ENCODE peak calls at places on chromosomes 4 and X, in six cellular contexts. W is left ventricle myocardium inferior; U is small intestine; Q is CD4-positive, alpha-beta memory T cell; N is ascending aorta; L is right lobe of liver. K is an unnamed sample.

GRCh38 chrX:155132110-155132509 is 60.8 kb downstream of the BRCC3 start:
- DNase-seq in N (no peak), Q (no peak), U (no peak), W (no peak), L (no peak), K (no peak)

GRCh38 chrX:2584216-2584615 is 83.4 kb upstream of the DHRSX start:
- DNase-seq in W (no peak), U (no peak), Q (no peak), L (no peak), N (no peak), K (no peak)

GRCh38 chr4:82462415-82462831 is 32.0 kb downstream of the ENOPH1 start:
- DNase-seq in Q (peak; percentile 77), W (peak; percentile 84), L (peak; percentile 75), N (peak; percentile 96), U (peak; percentile 82), K (peak; percentile 79)

GRCh38 chr4:156889616-156890594 is 81.7 kb downstream of the PDGFC start:
- DNase-seq in Q (no peak), L (peak; percentile 54), N (peak; percentile 65), W (peak; percentile 37), U (no peak), K (no peak)

GRCh38 chr4:183139058-183139740 is 40.1 kb downstream of the WWC2 start:
- DNase-seq in U (no peak), L (no peak), W (no peak), Q (no peak), N (no peak), K (no peak)

GRCh38 chrX:155880586-155881157 is 473 bp upstream of the VAMP7 start:
- DNase-seq in L (no peak), Q (no peak), N (no peak), W (no peak), U (peak; percentile 3), K (no peak)

GRCh38 chr4:71231753-71232420 is 106.9 kb upstream of the SLC4A4 start:
- DNase-seq in N (no peak), U (no peak), Q (no peak), L (no peak), W (no peak), K (no peak)

GRCh38 chr4:30725562-30725961 is 5.4 kb downstream of the PCDH7 start:
- DNase-seq in N (no peak), U (no peak), Q (no peak), W (no peak), L (no peak), K (no peak)

GRCh38 chrX:10676239-10676971 is 56.0 kb upstream of the MID1 start:
- DNase-seq in Q (no peak), U (no peak), N (no peak), W (no peak), L (no peak), K (no peak)

GRCh38 chr4:94446386-94446785 is 5.4 kb upstream of the PDLIM5 start:
- DNase-seq in U (no peak), L (no peak), N (peak; percentile 80), W (no peak), Q (no peak), K (no peak)

GRCh38 chr4:24921491-24921890 is 8.6 kb upstream of the CCDC149 start:
- DNase-seq in N (no peak), U (no peak), L (no peak), W (no peak), Q (no peak), K (no peak)

GRCh38 chr4:148444296-148445070 is 2.3 kb upstream of the NR3C2 start:
- DNase-seq in N (peak; percentile 70), L (peak; percentile 60), W (peak; percentile 27), U (peak; percentile 40), Q (peak; percentile 55), K (no peak)

GRCh38 chr4:55312491-55313101 is 33.4 kb upstream of the SRD5A3 start:
- DNase-seq in N (peak; percentile 63), U (peak; percentile 46), W (no peak), Q (peak; percentile 28), L (no peak), K (no peak)

GRCh38 chrX:122582280-122582679 is 601.8 kb upstream of the GRIA3 start:
- DNase-seq in Q (no peak), L (no peak), U (no peak), N (no peak), W (no peak), K (no peak)

GRCh38 chr4:133493776-133494175 is 344.7 kb downstream of the PCDH10 start:
- DNase-seq in L (no peak), U (no peak), N (no peak), Q (no peak), W (no peak), K (no peak)

GRCh38 chrX:107669276-107669675 is 41.0 kb downstream of the PRPS1 start:
- DNase-seq in N (no peak), U (peak; percentile 25), W (no peak), L (no peak), Q (no peak), K (no peak)

GRCh38 chr4:169133932-169134331 is 123.9 kb upstream of the CBR4 start:
- DNase-seq in L (peak; percentile 56), Q (no peak), W (no peak), U (no peak), N (peak; percentile 68), K (no peak)

GRCh38 chr4:17469931-17470674 is 41.8 kb downstream of the QDPR start:
- DNase-seq in Q (no peak), L (no peak), U (no peak), W (no peak), N (no peak), K (no peak)

GRCh38 chr4:124943145-124943889 is 230.8 kb upstream of the ANKRD50 start:
- DNase-seq in N (no peak), L (no peak), Q (no peak), U (no peak), W (no peak), K (no peak)

GRCh38 chr4:124945422-124945821 is 232.9 kb upstream of the ANKRD50 start:
- DNase-seq in N (no peak), W (no peak), L (no peak), U (no peak), Q (no peak), K (no peak)

GRCh38 chr4:124941267-124941666 is 228.7 kb upstream of the ANKRD50 start:
- DNase-seq in U (no peak), N (no peak), W (no peak), L (no peak), Q (no peak), K (no peak)

GRCh38 chr4:124946696-124947095 is 234.2 kb upstream of the ANKRD50 start:
- DNase-seq in W (no peak), Q (no peak), L (no peak), U (no peak), N (no peak), K (no peak)

GRCh38 chr4:124943938-124944337 is 231.4 kb upstream of the ANKRD50 start:
- DNase-seq in L (no peak), Q (no peak), U (no peak), N (no peak), W (no peak), K (no peak)
- H3K27ac ChIP-seq in L (no peak overlapping the region), Q (no peak overlapping the region), U (no peak overlapping the region), N (no peak overlapping the region), W (no peak overlapping the region), K (no peak overlapping the region)

GRCh38 chrX:47446431-47446830 is 36.6 kb downstream of the ZNF41 start:
- DNase-seq in N (no peak), Q (no peak), L (no peak), U (no peak), W (no peak), K (no peak)

GRCh38 chrX:47452112-47452511 is 30.9 kb downstream of the ZNF41 start:
- DNase-seq in W (no peak), U (no peak), L (no peak), Q (no peak), N (no peak), K (no peak)

GRCh38 chrX:47447607-47448006 is 35.4 kb downstream of the ZNF41 start:
- DNase-seq in W (no peak), L (no peak), U (no peak), Q (no peak), N (no peak), K (no peak)

GRCh38 chrX:47446971-47447370 is 36.1 kb downstream of the ZNF41 start:
- DNase-seq in N (no peak), U (no peak), L (no peak), Q (no peak), W (no peak), K (no peak)

DNA sequence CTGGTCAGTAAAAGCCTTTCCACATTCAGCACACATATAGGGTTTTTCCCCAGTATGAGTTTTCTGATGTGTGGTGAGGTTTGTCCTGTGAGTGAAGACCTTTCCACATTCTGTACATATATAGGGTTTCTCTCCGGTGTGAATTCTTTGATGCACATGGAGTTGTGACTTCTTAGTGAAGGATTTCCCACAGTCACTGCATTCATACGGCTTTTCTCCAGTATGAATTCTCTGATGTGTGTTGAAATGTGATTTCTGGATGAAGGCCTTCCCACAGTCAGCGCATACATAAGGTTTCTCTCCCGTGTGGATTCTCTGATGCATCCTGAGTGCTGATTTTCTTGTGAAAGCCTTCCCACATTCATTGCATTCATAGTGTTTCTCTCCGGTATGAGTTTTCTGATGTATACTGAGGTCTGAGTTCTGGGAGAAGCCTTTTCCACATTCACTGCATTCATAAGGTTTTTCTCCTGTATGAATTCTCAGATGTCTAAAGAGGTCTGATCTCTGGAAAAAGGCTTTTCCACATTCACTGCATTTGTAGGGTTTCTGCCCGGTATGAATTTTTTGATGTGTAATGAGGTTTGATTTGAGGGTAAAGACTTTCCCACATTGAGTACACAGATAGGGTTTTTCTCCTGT is 34.7 kb downstream of the ZNF41 start:
- DNase-seq in U (no peak), W (no peak), L (no peak), N (no peak), Q (no peak), K (no peak)
- H3K9me3 ChIP-seq in U (peaks cover 1% of the 10 kb centered on the region), W (peaks cover 23% of the 10 kb centered on the region), L (no peaks in the 10 kb centered on the region), N (peaks cover 10% of the 10 kb centered on the region), Q (peaks cover 25% of the 10 kb centered on the region), K (peaks cover 37% of the 10 kb centered on the region)

GRCh38 chr4:139455187-139455586 is 1.3 kb downstream of the RAB33B start:
- DNase-seq in N (no peak), U (peak; percentile 59), W (no peak), Q (no peak), L (no peak), K (no peak)
- H3K27ac ChIP-seq in N (peak overlapping the region; percentile 94), U (peak overlapping the region; percentile 97), W (peak overlapping the region; percentile 99), Q (no peak overlapping the region), L (peak overlapping the region; percentile 94), K (peak overlapping the region; percentile 96)

GRCh38 chr4:95929448-95930064 is 89.7 kb downstream of the PDHA2 start:
- DNase-seq in U (no peak), L (no peak), Q (no peak), W (no peak), N (no peak), K (no peak)
- H3K9me3 ChIP-seq in U (no peaks in the 10 kb centered on the region), L (no peaks in the 10 kb centered on the region), Q (peaks cover 4% of the 10 kb centered on the region), W (peaks cover 54% of the 10 kb centered on the region), N (peaks cover 6% of the 10 kb centered on the region), K (no peaks in the 10 kb centered on the region)

GRCh38 chr4:147056951-147057630 is 111.4 kb upstream of the TTC29 start:
- DNase-seq in N (no peak), U (no peak), Q (no peak), W (no peak), L (no peak), K (no peak)
- H3K27ac ChIP-seq in N (no peak overlapping the region), U (no peak overlapping the region), Q (no peak overlapping the region), W (peak overlapping the region; percentile 1), L (no peak overlapping the region), K (peak overlapping the region; percentile 63)

GRCh38 chr4:138828926-138829325 is 186.7 kb upstream of the NOCT start:
- DNase-seq in Q (no peak), U (no peak), W (peak; percentile 19), L (no peak), N (no peak), K (no peak)
- H3K9me3 ChIP-seq in Q (no peaks in the 10 kb centered on the region), U (no peaks in the 10 kb centered on the region), W (no peaks in the 10 kb centered on the region), L (no peaks in the 10 kb centered on the region), N (no peaks in the 10 kb centered on the region), K (no peaks in the 10 kb centered on the region)